ENCODE peak calls at places on chromosomes 2 and 18, in five cellular contexts. H, L, S, E and F are unnamed samples.
A peak's percentile ranks its signal among the peaks of the same experiment; 100 is the strongest.

GRCh38 chr18:70004698-70005097 is 57.0 kb upstream of the CD226 start:
- DNase-seq in E (no peak), L (no peak), H (no peak), S (no peak), F (no peak)

GRCh38 chr2:241195506-241196130 is 7.1 kb downstream of the ANO7 start:
- DNase-seq in S (no peak), H (no peak), E (no peak), L (no peak), F (no peak)

GRCh38 chr2:38174646-38175096 is 98.7 kb upstream of the CYP1B1 start:
- DNase-seq in E (no peak), L (no peak), S (no peak), H (no peak), F (no peak)

GRCh38 chr2:12303181-12304030 is 413.3 kb upstream of the TRIB2 start:
- DNase-seq in L (no peak), S (no peak), E (no peak), H (no peak), F (no peak)

GRCh38 chr18:35422227-35422626 is 45.1 kb upstream of the ZNF396 start:
- DNase-seq in E (no peak), L (no peak), H (no peak), S (no peak), F (no peak)

GRCh38 chr2:158134655-158135054 is 33.0 kb downstream of the UPP2 start:
- DNase-seq in H (no peak), L (no peak), E (no peak), S (no peak), F (no peak)

GRCh38 chr2:171365232-171365631 is 68.6 kb downstream of the METTL8 start:
- DNase-seq in E (no peak), L (no peak), H (no peak), S (no peak), F (no peak)

GRCh38 chr2:98518106-98518505 is 73.4 kb downstream of the INPP4A start:
- DNase-seq in L (no peak), E (peak; percentile 56), S (no peak), H (peak; percentile 64), F (no peak)

GRCh38 chr2:96423866-96424265 is 81.3 kb downstream of the NEURL3 start:
- DNase-seq in L (no peak), S (no peak), E (no peak), H (no peak), F (no peak)

GRCh38 chr2:30707304-30707903 is 99.8 kb downstream of the CAPN13 start:
- DNase-seq in L (no peak), E (no peak), S (no peak), H (no peak), F (no peak)

GRCh38 chr2:56130463-56131070 is 53.2 kb upstream of the CCDC85A start:
- DNase-seq in H (peak; percentile 29), E (peak; percentile 16), S (peak; percentile 18), L (no peak), F (no peak)

GRCh38 chr2:28360742-28361293 is 31.8 kb upstream of the FOSL2 start:
- DNase-seq in H (peak; percentile 70), E (no peak), L (peak; percentile 70), S (no peak), F (no peak)

GRCh38 chr18:23650963-23651927 is 11.5 kb downstream of the ANKRD29 start:
- DNase-seq in E (peak; percentile 55), H (no peak), S (peak; percentile 51), L (no peak), F (no peak)

GRCh38 chr2:112493048-112493447 is 11.1 kb downstream of the TTL start:
- DNase-seq in S (peak; percentile 26), H (peak; percentile 13), E (no peak), L (no peak), F (no peak)

GRCh38 chr2:165293439-165294420 is 54.5 kb downstream of the SCN2A start:
- DNase-seq in S (peak; percentile 30), E (peak; percentile 67), H (peak; percentile 29), L (peak; percentile 43), F (no peak)

GRCh38 chr2:120844098-120844738 is 108.5 kb downstream of the GLI2 start:
- DNase-seq in E (no peak), L (no peak), S (no peak), H (no peak), F (no peak)

GRCh38 chr18:46770708-46771107 is 13.9 kb upstream of the ST8SIA5 start:
- DNase-seq in E (no peak), H (no peak), S (no peak), L (no peak), F (no peak)

GRCh38 chr2:216696751-216697560 is 1.6 kb upstream of the IGFBP5 start:
- DNase-seq in L (no peak), E (no peak), S (peak; percentile 21), H (no peak), F (no peak)

GRCh38 chr2:238761802-238762373 is 86.0 kb upstream of the TWIST2 start:
- DNase-seq in E (no peak), L (no peak), S (no peak), H (no peak), F (no peak)

GRCh38 chr2:216279459-216279858 is 92.8 kb downstream of the MARCHF4 start:
- DNase-seq in L (no peak), H (no peak), S (no peak), E (peak; percentile 62), F (no peak)

GRCh38 chr18:58541137-58541788 is 87.6 kb downstream of the ALPK2 start:
- DNase-seq in H (peak; percentile 8), S (no peak), E (no peak), L (no peak), F (no peak)

GRCh38 chr2:53942280-53942679 is 28.5 kb downstream of the PSME4 start:
- DNase-seq in S (no peak), H (no peak), L (no peak), E (no peak), F (no peak)

GRCh38 chr18:63208676-63209075 is 110.9 kb downstream of the BCL2 start:
- DNase-seq in S (no peak), L (no peak), H (no peak), E (no peak), F (no peak)

GRCh38 chr2:2660789-2661355 is 329.8 kb upstream of the MYT1L start:
- DNase-seq in S (no peak), H (no peak), L (no peak), E (no peak), F (no peak)

GRCh38 chr2:202023198-202023903 is 10.3 kb upstream of the FZD7 start:
- DNase-seq in L (no peak), E (no peak), S (no peak), H (no peak), F (no peak)

GRCh38 chr2:14074691-14075090 is 557.8 kb upstream of the LRATD1 start:
- DNase-seq in L (no peak), S (no peak), H (no peak), E (no peak), F (no peak)

GRCh38 chr18:13164406-13164805 is 54.2 kb upstream of the LDLRAD4 start:
- DNase-seq in L (no peak), S (no peak), E (no peak), H (peak; percentile 4), F (no peak)

GRCh38 chr2:190572251-190572650 is 37.7 kb upstream of the NEMP2 start:
- DNase-seq in H (no peak), S (no peak), L (no peak), E (no peak), F (no peak)

GRCh38 chr2:192500550-192501200 is 305.9 kb upstream of the TMEFF2 start:
- DNase-seq in H (no peak), L (no peak), S (no peak), E (no peak), F (no peak)

GRCh38 chr2:211228559-211228958 is 672.2 kb downstream of the CPS1 start:
- DNase-seq in S (no peak), E (no peak), L (no peak), H (no peak), F (no peak)

GRCh38 chr2:3959372-3959771 is 256.0 kb downstream of the DCDC2C start:
- DNase-seq in E (peak; percentile 75), L (no peak), S (peak; percentile 46), H (peak; percentile 46), F (no peak)

GRCh38 chr18:4847066-4847465 is 350.0 kb downstream of the AKAIN1 start:
- DNase-seq in E (no peak), L (no peak), H (no peak), S (no peak), F (no peak)

GRCh38 chr2:239152239-239152915 is 248.4 kb downstream of the HDAC4 start:
- DNase-seq in H (no peak), L (no peak), S (no peak), E (no peak), F (peak; percentile 71)

GRCh38 chr18:23825978-23826405 is 136.7 kb downstream of the LAMA3 start:
- DNase-seq in L (peak; percentile 82), H (no peak), S (no peak), E (no peak), F (peak; percentile 86)

GRCh38 chr2:233460726-233461431 is 105.7 kb downstream of the USP40 start:
- DNase-seq in L (no peak), S (no peak), E (no peak), H (no peak), F (no peak)

GRCh38 chr2:212898011-212898410 is 253.4 kb downstream of the IKZF2 start:
- DNase-seq in E (no peak), L (no peak), S (no peak), H (no peak), F (no peak)

GRCh38 chr2:142544173-142544572 is 333.3 kb upstream of the KYNU start:
- DNase-seq in E (no peak), S (no peak), L (no peak), H (no peak), F (no peak)
- TF ChIP-seq EP300 in E (no peak), S (no peak), L (no peak), H (no peak), F (no peak)

GRCh38 chr2:237603718-237604362 is 13.3 kb upstream of the RAB17 start:
- DNase-seq in L (no peak), S (no peak), H (no peak), E (no peak), F (no peak)
- TF ChIP-seq EP300 in L (no peak), S (no peak), H (no peak), E (no peak), F (no peak)

GRCh38 chr2:150389487-150389886 is 98.0 kb downstream of the RND3 start:
- DNase-seq in S (no peak), L (no peak), H (no peak), E (no peak), F (no peak)

GRCh38 chr2:150387586-150388288 is 99.7 kb downstream of the RND3 start:
- DNase-seq in L (no peak), S (no peak), E (no peak), H (no peak), F (no peak)

GRCh38 chr2:150391779-150392178 is 95.7 kb downstream of the RND3 start:
- DNase-seq in S (no peak), E (no peak), L (no peak), H (no peak), F (no peak)

GRCh38 chr2:150388289-150388625 is 99.2 kb downstream of the RND3 start:
- DNase-seq in E (no peak), L (no peak), S (no peak), H (no peak), F (no peak)

GRCh38 chr2:150392614-150393013 is 94.9 kb downstream of the RND3 start:
- DNase-seq in H (no peak), E (no peak), L (no peak), S (no peak), F (no peak)
- TF ChIP-seq EP300 in H (no peak), E (no peak), L (no peak), S (no peak), F (no peak)

GRCh38 chr2:106159867-106160785 is 34.0 kb downstream of the UXS1 start:
- DNase-seq in H (no peak), L (no peak), S (no peak), E (no peak), F (no peak)
- TF ChIP-seq EP300 in H (no peak), L (no peak), S (no peak), E (no peak), F (no peak)